ENCODE peak calls at places on chromosome 22, in four cellular contexts. A, U, P and H are unnamed samples. For H3K9me3, the result is how much of the 10 kb centered on the place peaks cover.

GRCh38 chr22:23497016-23497885 is 82.8 kb downstream of the IGLL1 start:
- DNase-seq in P (no peak), A (no peak), U (no peak), H (no peak)

GRCh38 chr22:41264408-41264941 is 21.5 kb downstream of the RANGAP1 start:
- DNase-seq in P (no peak), A (no peak), U (no peak), H (no peak)

GRCh38 chr22:18118345-18118915 is 7.8 kb downstream of the TUBA8 start:
- DNase-seq in P (no peak), U (no peak), A (no peak), H (no peak)

GRCh38 chr22:42188808-42189447 is 58.3 kb upstream of the CYP2D6 start:
- DNase-seq in P (no peak), A (no peak), U (no peak), H (no peak)

GRCh38 chr22:42070517-42071422 is at the start of gene NAGA:
- DNase-seq in P (peak), A (peak), U (peak), H (peak)

GRCh38 chr22:24592846-24593809 is at the start of gene LRRC75B:
- DNase-seq in U (peak), P (peak), A (no peak), H (no peak)

GRCh38 chr22:45887202-45888131 is 89.5 kb downstream of the WNT7B start:
- DNase-seq in P (no peak), A (no peak), U (peak), H (no peak)

GRCh38 chr22:31829505-31829904 is 75.7 kb downstream of the DEPDC5 start:
- DNase-seq in A (no peak), P (peak), U (no peak), H (no peak)

GRCh38 chr22:32204856-32205722 is at the start of gene RFPL2:
- DNase-seq in U (no peak), P (peak), A (no peak), H (peak)

GRCh38 chr22:30628491-30628890 is 7.1 kb upstream of the SLC35E4 start:
- DNase-seq in P (no peak), A (no peak), U (no peak), H (no peak)

GRCh38 chr22:31692186-31692886 is 30.3 kb upstream of the PISD start:
- DNase-seq in P (no peak), A (no peak), U (no peak), H (no peak)

GRCh38 chr22:28506207-28506606 is 173.4 kb downstream of the TTC28 start:
- DNase-seq in U (no peak), P (no peak), A (no peak), H (no peak)

GRCh38 chr22:30010789-30011405 is 69.4 kb upstream of the HORMAD2 start:
- DNase-seq in P (no peak), U (no peak), A (no peak), H (no peak)

GRCh38 chr22:33515733-33516297 is 404.5 kb downstream of the LARGE1 start:
- DNase-seq in P (peak), U (no peak), A (no peak), H (no peak)

GRCh38 chr22:17107547-17107810 is 13.7 kb downstream of the TMEM121B start:
- DNase-seq in U (no peak), A (no peak), P (no peak), H (no peak)

GRCh38 chr22:17095538-17095937 is 10.7 kb downstream of the IL17RA start:
- DNase-seq in U (no peak), A (no peak), P (no peak), H (no peak)

GRCh38 chr22:29302402-29302680 is 4.1 kb upstream of the GAS2L1 start:
- DNase-seq in P (no peak), U (no peak), A (no peak), H (no peak)

GRCh38 chr22:50694099-50694498 is 21.5 kb downstream of the SHANK3 start:
- DNase-seq in A (no peak), U (no peak), P (no peak), H (no peak)

GRCh38 chr22:32644252-32645100 is 157.0 kb upstream of the TIMP3 start:
- DNase-seq in P (peak), U (peak), A (no peak), H (peak)

GRCh38 chr22:40247976-40248375 is 70.3 kb downstream of the TNRC6B start:
- DNase-seq in A (peak), U (no peak), P (no peak), H (peak)

GRCh38 chr22:33070600-33070999 is 12.4 kb upstream of the SYN3 start:
- DNase-seq in A (no peak), U (no peak), P (no peak), H (no peak)

GRCh38 chr22:29385305-29385704 is 3.1 kb downstream of the AP1B1 start:
- DNase-seq in A (no peak), U (no peak), P (peak), H (no peak)

GRCh38 chr22:22855617-22856308 is 31.9 kb upstream of the IGLL5 start:
- DNase-seq in U (no peak), P (peak), A (no peak), H (peak)

GRCh38 chr22:39727541-39727940 is 157.0 kb downstream of the CACNA1I start:
- DNase-seq in U (no peak), P (no peak), A (no peak), H (no peak)

GRCh38 chr22:25395915-25396314 is 168.6 kb upstream of the GRK3 start:
- DNase-seq in A (no peak), P (peak), U (no peak), H (no peak)

GRCh38 chr22:45007946-45008852 is 1.6 kb downstream of the PHF21B start:
- DNase-seq in U (no peak), A (no peak), P (no peak), H (no peak)

GRCh38 chr22:24728790-24729637 is 45.5 kb downstream of the PIWIL3 start:
- DNase-seq in P (peak), U (no peak), A (no peak), H (no peak)

GRCh38 chr22:41531422-41531727 is 12.9 kb downstream of the POLR3H start:
- DNase-seq in P (no peak), U (no peak), A (no peak), H (no peak)

GRCh38 chr22:30408388-30409101 is 11.7 kb downstream of the SEC14L2 start:
- DNase-seq in U (no peak), P (peak), A (no peak), H (no peak)

GRCh38 chr22:38310518-38311330 is 6.5 kb downstream of the CSNK1E start:
- DNase-seq in U (no peak), A (no peak), P (no peak), H (no peak)

GRCh38 chr22:48101704-48102103 is 1339.3 kb downstream of the TBC1D22A start:
- DNase-seq in P (no peak), U (no peak), A (no peak), H (no peak)

GRCh38 chr22:48103126-48103875 is 1340.9 kb downstream of the TBC1D22A start:
- DNase-seq in A (no peak), U (no peak), P (no peak), H (no peak)

GRCh38 chr22:48104102-48104738 is 1341.8 kb downstream of the TBC1D22A start:
- DNase-seq in P (no peak), U (no peak), A (no peak), H (no peak)

GRCh38 chr22:48100685-48101417 is 1338.4 kb downstream of the TBC1D22A start:
- DNase-seq in U (no peak), A (no peak), P (no peak), H (peak)

DNA sequence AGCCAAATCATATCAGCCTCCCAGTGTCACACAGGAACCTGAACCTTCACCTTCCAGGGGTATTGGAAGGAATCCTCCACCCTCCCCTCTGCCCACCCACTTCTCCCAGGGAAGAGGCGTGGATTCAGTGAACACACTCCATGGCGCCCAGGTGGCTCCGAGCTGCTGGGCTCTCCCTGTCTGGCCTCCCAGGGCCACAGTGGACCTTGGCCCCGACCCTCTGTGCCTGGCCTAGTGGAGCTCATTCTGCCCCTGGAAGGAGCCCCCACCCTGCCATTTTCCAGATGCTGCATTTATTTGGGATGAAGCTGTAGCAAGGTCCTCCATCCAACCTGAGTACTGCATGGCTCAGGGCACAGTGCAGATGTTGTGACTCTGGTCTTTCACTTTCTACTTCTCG is 1340.1 kb downstream of the TBC1D22A start:
- DNase-seq in U (no peak), A (no peak), P (no peak), H (no peak)
- H3K4me3 ChIP-seq in U (no peak), A (no peak), P (no peak), H (no peak)

DNA sequence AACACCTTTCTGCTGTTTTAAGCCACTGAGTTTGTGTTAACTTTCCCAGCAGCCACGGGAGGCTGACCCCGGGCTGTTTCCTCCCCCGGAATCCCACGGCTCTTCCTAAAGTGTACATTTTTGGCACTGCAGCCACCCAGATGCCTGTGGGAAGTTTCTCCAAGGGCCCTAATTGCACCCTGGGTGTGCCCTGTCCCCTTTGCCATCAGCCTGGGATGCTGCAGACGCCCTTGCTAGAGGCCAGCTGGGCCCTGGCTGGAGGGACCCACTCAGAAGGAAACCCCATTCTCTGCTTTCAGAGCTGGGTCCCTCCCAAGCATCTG is 883.3 kb downstream of the BRD1 start:
- DNase-seq in P (no peak), U (peak), A (no peak), H (no peak)
- H3K9me3 ChIP-seq in P (under half), U (under half), A (under half), H (under half)

GRCh38 chr22:19958083-19959042 is 16.7 kb upstream of the TXNRD2 start:
- DNase-seq in U (no peak), A (no peak), P (no peak), H (no peak)
- H3K4me3 ChIP-seq in U (no peak), A (no peak), P (peak), H (no peak)

GRCh38 chr22:49040111-49040510 is 787.6 kb downstream of the BRD1 start:
- DNase-seq in U (no peak), A (no peak), P (no peak), H (no peak)
- H3K9me3 ChIP-seq in U (under half), A (under half), P (under half), H (under half)

GRCh38 chr22:27331526-27332281 is 469.9 kb downstream of the MN1 start:
- DNase-seq in U (peak), P (peak), A (no peak), H (no peak)

GRCh38 chr22:27337676-27338075 is 463.9 kb downstream of the MN1 start:
- DNase-seq in U (peak), A (no peak), P (no peak), H (no peak)

GRCh38 chr22:27336151-27337090 is 465.1 kb downstream of the MN1 start:
- DNase-seq in U (peak), A (no peak), P (no peak), H (no peak)

GRCh38 chr22:27340047-27340446 is 461.5 kb downstream of the MN1 start:
- DNase-seq in A (no peak), U (no peak), P (no peak), H (no peak)

GRCh38 chr22:27335102-27335660 is 466.4 kb downstream of the MN1 start:
- DNase-seq in A (no peak), P (no peak), U (peak), H (no peak)
- H3K4me3 ChIP-seq in A (no peak), P (no peak), U (no peak), H (no peak)

GRCh38 chr22:47301820-47302475 is 539.5 kb downstream of the TBC1D22A start:
- DNase-seq in A (no peak), P (no peak), U (no peak), H (no peak)

GRCh38 chr22:47300698-47301405 is 538.4 kb downstream of the TBC1D22A start:
- DNase-seq in P (no peak), U (no peak), A (no peak), H (no peak)

GRCh38 chr22:47304854-47305253 is 542.4 kb downstream of the TBC1D22A start:
- DNase-seq in U (no peak), A (no peak), P (no peak), H (no peak)

GRCh38 chr22:47304191-47304831 is 541.9 kb downstream of the TBC1D22A start:
- DNase-seq in U (no peak), A (no peak), P (no peak), H (no peak)

GRCh38 chr22:47303161-47303890 is 540.9 kb downstream of the TBC1D22A start:
- DNase-seq in A (no peak), P (no peak), U (no peak), H (no peak)
- H3K9me3 ChIP-seq in A (under half), P (under half), U (under half), H (under half)

DNA sequence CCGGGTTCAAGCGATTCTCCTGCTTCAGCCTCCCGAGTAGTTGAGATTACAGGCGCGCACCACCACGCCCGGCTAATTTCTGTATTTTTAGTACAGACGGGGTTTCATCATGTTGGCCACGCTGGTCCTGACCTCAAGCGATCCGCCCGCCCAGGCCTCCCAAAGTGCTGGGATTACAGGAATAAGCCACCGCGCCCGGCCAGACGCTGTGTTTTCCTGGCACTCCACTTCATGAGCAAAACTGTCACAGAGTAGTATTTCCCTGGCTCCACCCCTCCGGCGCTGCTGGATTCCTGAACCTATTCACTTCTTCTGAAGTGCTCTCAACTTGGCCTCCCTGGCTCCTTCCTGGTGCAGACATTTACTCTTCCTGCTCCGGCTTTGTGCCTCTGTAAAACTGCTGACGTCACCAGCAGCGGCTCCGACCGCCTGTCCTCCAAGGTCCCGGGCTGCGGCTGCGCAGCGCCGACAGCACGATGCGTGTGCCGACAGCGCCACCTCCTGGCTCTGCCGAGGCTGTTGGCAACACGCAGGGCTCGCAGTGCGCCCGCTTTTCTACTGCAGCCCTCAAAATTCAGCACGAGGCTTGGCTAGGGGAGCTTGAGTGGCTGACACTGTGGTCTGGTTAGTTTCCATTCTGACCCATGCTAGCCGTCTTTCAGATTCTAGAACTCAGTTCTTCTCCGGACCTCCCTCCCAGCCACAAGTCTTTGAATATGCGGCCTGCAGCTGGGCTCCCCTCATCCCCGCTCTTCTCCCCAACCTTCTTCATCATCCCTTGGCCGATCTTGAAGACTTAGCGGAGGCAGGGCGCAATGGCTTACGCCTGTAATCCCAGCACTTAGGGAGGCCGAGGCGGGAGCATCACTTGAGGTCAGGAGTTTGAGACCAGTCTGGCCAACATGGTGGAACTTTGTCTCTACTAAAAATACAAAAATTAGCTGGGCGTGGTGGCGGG is 36.6 kb downstream of the APOL3 start:
- DNase-seq in A (peak), P (peak), U (peak), H (peak)
- H3K4me3 ChIP-seq in A (peak), P (peak), U (no peak), H (peak)

GRCh38 chr22:43774318-43774717 is 37.8 kb downstream of the EFCAB6 start:
- DNase-seq in A (no peak), U (no peak), P (no peak), H (no peak)
- H3K9me3 ChIP-seq in A (under half), U (under half), P (under half), H (under half)

DNA sequence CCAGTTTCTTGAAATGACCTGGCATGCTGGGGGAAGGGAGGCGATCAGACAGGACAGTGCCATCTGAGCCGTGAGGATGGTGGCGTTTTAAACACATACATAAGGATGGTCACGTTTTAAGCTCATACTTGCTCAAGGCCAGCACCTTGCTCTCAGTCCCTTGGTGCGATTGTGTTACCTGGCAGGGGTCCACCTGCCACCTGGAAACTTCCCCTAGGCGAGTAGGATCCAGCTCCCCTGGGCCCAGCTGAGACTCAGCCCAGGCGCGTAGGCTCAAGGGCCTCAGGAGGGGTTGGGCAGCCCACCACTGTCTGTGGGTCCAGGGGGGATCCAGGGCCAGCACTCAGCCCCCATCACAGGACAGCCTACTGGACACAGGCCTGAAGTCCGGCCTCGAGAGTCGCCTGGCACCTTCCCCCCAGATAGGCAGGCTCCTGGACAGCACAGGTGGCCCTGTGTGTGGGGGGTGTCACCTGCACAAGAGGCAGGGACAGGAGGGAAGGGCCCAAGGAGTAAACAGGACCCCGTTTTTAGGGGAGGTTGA is 185.8 kb downstream of the BRD1 start:
- DNase-seq in P (no peak), A (no peak), U (no peak), H (no peak)
- H3K4me3 ChIP-seq in P (no peak), A (no peak), U (no peak), H (no peak)